ENCODE peak calls at places on chromosome 19, in ten cellular contexts. One of them, this sample, is unnamed.
A peak's percentile ranks its signal among the peaks of the same experiment; 100 is the strongest.

GRCh38 chr19:16252459-16253205 is 54.9 kb downstream of the AP1M1 start:
- DNase-seq in breast epithelium: no peak
- DNase-seq in gastrocnemius medialis: no peak
- DNase-seq in suprapubic skin: no peak
- DNase-seq in stomach: no peak
- DNase-seq in HAP-1: no peak
- DNase-seq in DND-41: no peak
- DNase-seq in Caco-2: no peak
- DNase-seq in psoas muscle: peak; percentile 57
- DNase-seq in cardiac muscle cell: no peak
- DNase-seq in this sample: no peak

GRCh38 chr19:48497728-48498575 is 13.7 kb downstream of the LMTK3 start:
- DNase-seq in gastrocnemius medialis: no peak
- DNase-seq in psoas muscle: no peak
- DNase-seq in DND-41: no peak
- DNase-seq in Caco-2: no peak
- DNase-seq in breast epithelium: no peak
- DNase-seq in HAP-1: no peak
- DNase-seq in suprapubic skin: no peak
- DNase-seq in cardiac muscle cell: no peak
- DNase-seq in stomach: no peak
- DNase-seq in this sample: peak; percentile 72

GRCh38 chr19:49190781-49191180 is 33.2 kb downstream of the TRPM4 start:
- DNase-seq in cardiac muscle cell: no peak
- DNase-seq in gastrocnemius medialis: no peak
- DNase-seq in HAP-1: no peak
- DNase-seq in Caco-2: no peak
- DNase-seq in suprapubic skin: no peak
- DNase-seq in stomach: no peak
- DNase-seq in psoas muscle: no peak
- DNase-seq in breast epithelium: no peak
- DNase-seq in DND-41: no peak
- DNase-seq in this sample: no peak

GRCh38 chr19:10744222-10744847 is 26.5 kb downstream of the DNM2 start:
- DNase-seq in suprapubic skin: no peak
- DNase-seq in HAP-1: no peak
- DNase-seq in breast epithelium: no peak
- DNase-seq in gastrocnemius medialis: no peak
- DNase-seq in stomach: peak; percentile 41
- DNase-seq in psoas muscle: no peak
- DNase-seq in cardiac muscle cell: no peak
- DNase-seq in DND-41: no peak
- DNase-seq in Caco-2: no peak
- DNase-seq in this sample: no peak

GRCh38 chr19:28652790-28653189 is 560.2 kb downstream of the UQCRFS1 start:
- DNase-seq in gastrocnemius medialis: no peak
- DNase-seq in cardiac muscle cell: no peak
- DNase-seq in HAP-1: no peak
- DNase-seq in Caco-2: no peak
- DNase-seq in stomach: no peak
- DNase-seq in suprapubic skin: no peak
- DNase-seq in DND-41: peak; percentile 14
- DNase-seq in breast epithelium: no peak
- DNase-seq in psoas muscle: no peak
- DNase-seq in this sample: no peak

GRCh38 chr19:2494084-2494446 is 18.1 kb downstream of the GADD45B start:
- DNase-seq in stomach: no peak
- DNase-seq in HAP-1: no peak
- DNase-seq in suprapubic skin: no peak
- DNase-seq in cardiac muscle cell: peak; percentile 49
- DNase-seq in psoas muscle: peak; percentile 46
- DNase-seq in Caco-2: no peak
- DNase-seq in gastrocnemius medialis: no peak
- DNase-seq in DND-41: no peak
- DNase-seq in breast epithelium: no peak
- DNase-seq in this sample: no peak

GRCh38 chr19:55118401-55118991 is 1.1 kb upstream of the PPP1R12C start:
- DNase-seq in gastrocnemius medialis: peak; percentile 19
- DNase-seq in suprapubic skin: no peak
- DNase-seq in Caco-2: no peak
- DNase-seq in stomach: no peak
- DNase-seq in breast epithelium: no peak
- DNase-seq in DND-41: no peak
- DNase-seq in HAP-1: no peak
- DNase-seq in cardiac muscle cell: peak; percentile 71
- DNase-seq in psoas muscle: peak; percentile 74
- DNase-seq in this sample: no peak

GRCh38 chr19:48271531-48272151 is 1.8 kb downstream of the ZNF114 start:
- DNase-seq in breast epithelium: no peak
- DNase-seq in Caco-2: peak; percentile 67
- DNase-seq in DND-41: no peak
- DNase-seq in gastrocnemius medialis: no peak
- DNase-seq in suprapubic skin: peak; percentile 86
- DNase-seq in psoas muscle: no peak
- DNase-seq in stomach: no peak
- DNase-seq in HAP-1: peak; percentile 89
- DNase-seq in cardiac muscle cell: peak; percentile 64
- DNase-seq in this sample: peak; percentile 62

GRCh38 chr19:41808663-41809566 is 12.5 kb downstream of the CEACAM3 start:
- DNase-seq in stomach: peak; percentile 29
- DNase-seq in breast epithelium: no peak
- DNase-seq in psoas muscle: peak; percentile 55
- DNase-seq in cardiac muscle cell: no peak
- DNase-seq in gastrocnemius medialis: peak; percentile 6
- DNase-seq in suprapubic skin: peak; percentile 48
- DNase-seq in HAP-1: no peak
- DNase-seq in DND-41: no peak
- DNase-seq in Caco-2: no peak
- DNase-seq in this sample: peak; percentile 72

GRCh38 chr19:30559446-30559845 is 187.3 kb downstream of the ZNF536 start:
- DNase-seq in suprapubic skin: no peak
- DNase-seq in gastrocnemius medialis: no peak
- DNase-seq in DND-41: no peak
- DNase-seq in stomach: no peak
- DNase-seq in Caco-2: no peak
- DNase-seq in psoas muscle: no peak
- DNase-seq in cardiac muscle cell: no peak
- DNase-seq in breast epithelium: no peak
- DNase-seq in HAP-1: no peak
- DNase-seq in this sample: no peak

GRCh38 chr19:48934837-48935236 is 1.3 kb downstream of the DHDH start:
- DNase-seq in Caco-2: peak; percentile 36
- DNase-seq in psoas muscle: no peak
- DNase-seq in DND-41: no peak
- DNase-seq in suprapubic skin: no peak
- DNase-seq in breast epithelium: no peak
- DNase-seq in gastrocnemius medialis: no peak
- DNase-seq in HAP-1: no peak
- DNase-seq in stomach: no peak
- DNase-seq in cardiac muscle cell: no peak
- DNase-seq in this sample: no peak

GRCh38 chr19:43651758-43652545 is 12.3 kb upstream of the CADM4 start:
- DNase-seq in gastrocnemius medialis: peak; percentile 12
- DNase-seq in stomach: peak; percentile 66
- DNase-seq in psoas muscle: peak; percentile 60
- DNase-seq in cardiac muscle cell: peak; percentile 75
- DNase-seq in Caco-2: peak; percentile 79
- DNase-seq in HAP-1: peak; percentile 61
- DNase-seq in suprapubic skin: no peak
- DNase-seq in DND-41: peak; percentile 60
- DNase-seq in breast epithelium: peak; percentile 71
- DNase-seq in this sample: no peak

GRCh38 chr19:17305211-17305516 is 508 bp upstream of the MRPL34 start:
- DNase-seq in Caco-2: no peak
- DNase-seq in stomach: no peak
- DNase-seq in gastrocnemius medialis: no peak
- DNase-seq in breast epithelium: no peak
- DNase-seq in cardiac muscle cell: no peak
- DNase-seq in psoas muscle: no peak
- DNase-seq in HAP-1: no peak
- DNase-seq in suprapubic skin: no peak
- DNase-seq in DND-41: no peak
- DNase-seq in this sample: no peak
- H3K4me1 ChIP-seq in Caco-2: peaks cover 16% of the 10 kb centered on the region
- H3K4me1 ChIP-seq in stomach: peaks cover 57% of the 10 kb centered on the region
- H3K4me1 ChIP-seq in gastrocnemius medialis: peaks cover 38% of the 10 kb centered on the region
- H3K4me1 ChIP-seq in breast epithelium: peaks cover under 1% of the 10 kb centered on the region
- H3K4me1 ChIP-seq in cardiac muscle cell: peaks cover 7% of the 10 kb centered on the region
- H3K4me1 ChIP-seq in psoas muscle: peaks cover 33% of the 10 kb centered on the region
- H3K4me1 ChIP-seq in HAP-1: peaks cover 5% of the 10 kb centered on the region
- H3K4me1 ChIP-seq in suprapubic skin: peaks cover 60% of the 10 kb centered on the region
- H3K4me1 ChIP-seq in DND-41: peaks cover 40% of the 10 kb centered on the region
- H3K4me1 ChIP-seq in this sample: no peaks in the 10 kb centered on the region

GRCh38 chr19:5124111-5124855 is 155.4 kb downstream of the KDM4B start:
- DNase-seq in gastrocnemius medialis: no peak
- DNase-seq in suprapubic skin: no peak
- DNase-seq in DND-41: no peak
- DNase-seq in psoas muscle: no peak
- DNase-seq in stomach: no peak
- DNase-seq in HAP-1: no peak
- DNase-seq in cardiac muscle cell: no peak
- DNase-seq in breast epithelium: no peak
- DNase-seq in Caco-2: no peak
- DNase-seq in this sample: no peak
- H3K4me1 ChIP-seq in gastrocnemius medialis: peaks cover 14% of the 10 kb centered on the region
- H3K4me1 ChIP-seq in suprapubic skin: peaks cover 22% of the 10 kb centered on the region
- H3K4me1 ChIP-seq in DND-41: no peaks in the 10 kb centered on the region
- H3K4me1 ChIP-seq in psoas muscle: peaks cover 15% of the 10 kb centered on the region
- H3K4me1 ChIP-seq in stomach: peaks cover 30% of the 10 kb centered on the region
- H3K4me1 ChIP-seq in HAP-1: no peaks in the 10 kb centered on the region
- H3K4me1 ChIP-seq in cardiac muscle cell: peaks cover 70% of the 10 kb centered on the region
- H3K4me1 ChIP-seq in breast epithelium: peaks cover 6% of the 10 kb centered on the region
- H3K4me1 ChIP-seq in Caco-2: no peaks in the 10 kb centered on the region
- H3K4me1 ChIP-seq in this sample: no peaks in the 10 kb centered on the region

DNA sequence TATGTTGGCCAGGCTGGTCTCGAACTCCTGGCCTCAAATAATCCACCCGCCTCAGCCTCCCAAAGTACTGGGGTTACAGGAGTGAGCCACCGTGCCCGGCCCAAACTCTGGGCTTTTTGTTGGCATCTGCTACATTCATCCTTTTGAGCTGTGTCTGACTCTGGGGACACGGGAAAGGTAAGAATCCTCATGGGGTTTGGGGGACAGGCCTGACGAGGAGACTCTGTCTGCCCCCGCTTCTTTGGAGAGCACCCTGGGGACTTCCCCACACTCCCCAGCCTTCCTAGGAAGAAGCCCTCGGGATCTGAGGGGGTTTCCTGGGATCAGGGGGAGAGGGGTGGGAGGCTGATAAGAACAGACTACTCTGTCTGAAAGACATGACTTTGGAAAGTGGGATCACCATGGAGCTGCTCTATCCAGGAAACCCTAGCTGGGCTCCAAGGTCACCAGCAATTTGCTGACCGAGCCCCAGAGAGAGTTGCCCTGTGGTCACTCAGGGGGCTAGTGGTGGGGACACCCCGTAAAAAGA is 8.1 kb upstream of the FCER2 start:
- DNase-seq in breast epithelium: no peak
- DNase-seq in DND-41: no peak
- DNase-seq in suprapubic skin: no peak
- DNase-seq in HAP-1: no peak
- DNase-seq in cardiac muscle cell: no peak
- DNase-seq in gastrocnemius medialis: no peak
- DNase-seq in Caco-2: no peak
- DNase-seq in stomach: no peak
- DNase-seq in psoas muscle: no peak
- DNase-seq in this sample: no peak
- H3K4me1 ChIP-seq in breast epithelium: no peaks in the 10 kb centered on the region
- H3K4me1 ChIP-seq in DND-41: no peaks in the 10 kb centered on the region
- H3K4me1 ChIP-seq in suprapubic skin: peaks cover 3% of the 10 kb centered on the region
- H3K4me1 ChIP-seq in HAP-1: no peaks in the 10 kb centered on the region
- H3K4me1 ChIP-seq in cardiac muscle cell: no peaks in the 10 kb centered on the region
- H3K4me1 ChIP-seq in gastrocnemius medialis: no peaks in the 10 kb centered on the region
- H3K4me1 ChIP-seq in Caco-2: no peaks in the 10 kb centered on the region
- H3K4me1 ChIP-seq in stomach: no peaks in the 10 kb centered on the region
- H3K4me1 ChIP-seq in psoas muscle: no peaks in the 10 kb centered on the region
- H3K4me1 ChIP-seq in this sample: no peaks in the 10 kb centered on the region

GRCh38 chr19:7225741-7226140 is 68.5 kb downstream of the INSR start:
- DNase-seq in breast epithelium: no peak
- DNase-seq in gastrocnemius medialis: no peak
- DNase-seq in Caco-2: no peak
- DNase-seq in DND-41: peak; percentile 74
- DNase-seq in stomach: no peak
- DNase-seq in suprapubic skin: no peak
- DNase-seq in psoas muscle: no peak
- DNase-seq in cardiac muscle cell: no peak
- DNase-seq in HAP-1: no peak
- DNase-seq in this sample: no peak

GRCh38 chr19:7223429-7223828 is 70.8 kb downstream of the INSR start:
- DNase-seq in stomach: no peak
- DNase-seq in DND-41: no peak
- DNase-seq in Caco-2: no peak
- DNase-seq in suprapubic skin: no peak
- DNase-seq in breast epithelium: no peak
- DNase-seq in gastrocnemius medialis: no peak
- DNase-seq in HAP-1: no peak
- DNase-seq in cardiac muscle cell: no peak
- DNase-seq in psoas muscle: no peak
- DNase-seq in this sample: no peak

GRCh38 chr19:7224995-7225394 is 69.2 kb downstream of the INSR start:
- DNase-seq in DND-41: no peak
- DNase-seq in stomach: no peak
- DNase-seq in Caco-2: no peak
- DNase-seq in breast epithelium: no peak
- DNase-seq in cardiac muscle cell: no peak
- DNase-seq in psoas muscle: no peak
- DNase-seq in HAP-1: no peak
- DNase-seq in suprapubic skin: no peak
- DNase-seq in gastrocnemius medialis: no peak
- DNase-seq in this sample: no peak

GRCh38 chr19:7226749-7227148 is 67.5 kb downstream of the INSR start:
- DNase-seq in suprapubic skin: no peak
- DNase-seq in gastrocnemius medialis: no peak
- DNase-seq in cardiac muscle cell: peak; percentile 37
- DNase-seq in Caco-2: no peak
- DNase-seq in HAP-1: no peak
- DNase-seq in DND-41: no peak
- DNase-seq in breast epithelium: no peak
- DNase-seq in stomach: no peak
- DNase-seq in psoas muscle: no peak
- DNase-seq in this sample: no peak

DNA sequence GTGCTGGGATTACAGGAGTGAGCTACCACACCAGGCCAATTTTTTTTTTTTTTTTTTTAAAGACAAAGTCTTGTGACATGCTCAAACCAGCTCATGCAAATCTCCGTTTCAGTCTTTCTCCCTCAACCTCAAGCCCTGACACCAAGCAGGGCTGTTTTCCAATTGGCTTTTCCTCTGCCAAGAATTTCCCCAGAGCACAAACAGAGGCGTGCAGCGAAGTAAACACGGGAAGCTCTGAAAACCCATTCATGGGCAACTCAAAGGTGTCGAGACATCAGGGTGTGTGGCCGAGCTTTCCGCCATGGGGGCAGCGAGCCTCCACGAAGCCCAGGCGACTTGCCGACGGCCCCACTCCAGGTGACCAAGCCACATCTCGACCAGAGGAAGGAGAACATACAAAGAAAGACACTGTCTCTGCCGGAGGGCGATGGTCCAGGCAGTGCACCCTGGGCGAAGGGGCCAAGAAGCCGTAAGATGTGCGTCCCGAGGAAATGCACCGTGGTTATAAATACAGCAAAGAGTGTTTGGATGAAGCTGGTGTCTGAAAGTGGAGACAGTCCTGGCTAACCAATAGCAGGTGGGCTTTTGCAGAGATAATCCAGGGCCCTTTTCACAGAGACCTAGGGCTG is 69.9 kb downstream of the INSR start:
- DNase-seq in stomach: peak; percentile 69
- DNase-seq in breast epithelium: no peak
- DNase-seq in HAP-1: no peak
- DNase-seq in Caco-2: no peak
- DNase-seq in cardiac muscle cell: peak; percentile 80
- DNase-seq in suprapubic skin: no peak
- DNase-seq in DND-41: no peak
- DNase-seq in gastrocnemius medialis: peak; percentile 29
- DNase-seq in psoas muscle: no peak
- DNase-seq in this sample: no peak
- H3K4me1 ChIP-seq in stomach: peaks cover 16% of the 10 kb centered on the region
- H3K4me1 ChIP-seq in breast epithelium: no peaks in the 10 kb centered on the region
- H3K4me1 ChIP-seq in HAP-1: no peaks in the 10 kb centered on the region
- H3K4me1 ChIP-seq in Caco-2: no peaks in the 10 kb centered on the region
- H3K4me1 ChIP-seq in cardiac muscle cell: peaks cover 8% of the 10 kb centered on the region
- H3K4me1 ChIP-seq in suprapubic skin: peaks cover 13% of the 10 kb centered on the region
- H3K4me1 ChIP-seq in DND-41: peaks cover 17% of the 10 kb centered on the region
- H3K4me1 ChIP-seq in gastrocnemius medialis: peaks cover 17% of the 10 kb centered on the region
- H3K4me1 ChIP-seq in psoas muscle: peaks cover 40% of the 10 kb centered on the region
- H3K4me1 ChIP-seq in this sample: no peaks in the 10 kb centered on the region

This sample was measured in aorta.